ENCODE peak calls at places on chromosomes 4 and X, in five cellular contexts. One of them, this sample, is unnamed.

GRCh38 chr4:139814285-139815015 is 148.8 kb downstream of the MGST2 start:
- DNase-seq in psoas muscle: no peak
- DNase-seq in cardiac muscle cell: peak; percentile 54
- DNase-seq in PC-3: no peak
- DNase-seq in fibroblast of lung: peak; percentile 42
- DNase-seq in this sample: no peak

GRCh38 chr4:40283968-40284367 is 51.2 kb upstream of the CHRNA9 start:
- DNase-seq in psoas muscle: no peak
- DNase-seq in cardiac muscle cell: no peak
- DNase-seq in PC-3: peak; percentile 82
- DNase-seq in fibroblast of lung: peak; percentile 92
- DNase-seq in this sample: no peak

GRCh38 chr4:118032691-118033090 is 1.6 kb upstream of the NDST3 start:
- DNase-seq in psoas muscle: no peak
- DNase-seq in cardiac muscle cell: no peak
- DNase-seq in PC-3: peak; percentile 60
- DNase-seq in fibroblast of lung: peak; percentile 63
- DNase-seq in this sample: no peak

GRCh38 chr4:118224239-118224829 is 128.5 kb downstream of the PRSS12 start:
- DNase-seq in psoas muscle: no peak
- DNase-seq in cardiac muscle cell: peak; percentile 81
- DNase-seq in PC-3: peak; percentile 63
- DNase-seq in fibroblast of lung: peak; percentile 60
- DNase-seq in this sample: no peak

GRCh38 chr4:42474406-42474805 is 77.1 kb downstream of the SHISA3 start:
- DNase-seq in psoas muscle: no peak
- DNase-seq in cardiac muscle cell: no peak
- DNase-seq in PC-3: no peak
- DNase-seq in fibroblast of lung: no peak
- DNase-seq in this sample: no peak

GRCh38 chr4:44651425-44651824 is at the start of gene YIPF7:
- DNase-seq in psoas muscle: no peak
- DNase-seq in cardiac muscle cell: no peak
- DNase-seq in PC-3: no peak
- DNase-seq in fibroblast of lung: no peak
- DNase-seq in this sample: no peak

GRCh38 chr4:98203406-98204235 is 57.6 kb upstream of the RAP1GDS1 start:
- DNase-seq in psoas muscle: no peak
- DNase-seq in cardiac muscle cell: no peak
- DNase-seq in PC-3: no peak
- DNase-seq in fibroblast of lung: no peak
- DNase-seq in this sample: no peak

GRCh38 chr4:85929926-85930325 is 429.9 kb downstream of the MAPK10 start:
- DNase-seq in psoas muscle: no peak
- DNase-seq in cardiac muscle cell: no peak
- DNase-seq in PC-3: no peak
- DNase-seq in fibroblast of lung: no peak
- DNase-seq in this sample: peak; percentile 58

GRCh38 chr4:4854649-4855292 is 4.7 kb upstream of the MSX1 start:
- DNase-seq in psoas muscle: no peak
- DNase-seq in cardiac muscle cell: no peak
- DNase-seq in PC-3: no peak
- DNase-seq in fibroblast of lung: no peak
- DNase-seq in this sample: no peak

GRCh38 chrX:45849261-45849660 is 648.6 kb upstream of the DIPK2B start:
- DNase-seq in psoas muscle: no peak
- DNase-seq in cardiac muscle cell: peak; percentile 73
- DNase-seq in PC-3: peak; percentile 85
- DNase-seq in fibroblast of lung: peak; percentile 91
- DNase-seq in this sample: no peak

GRCh38 chr4:25107827-25108516 is 52.3 kb downstream of the SEPSECS start:
- DNase-seq in psoas muscle: no peak
- DNase-seq in cardiac muscle cell: no peak
- DNase-seq in PC-3: peak; percentile 45
- DNase-seq in fibroblast of lung: no peak
- DNase-seq in this sample: no peak

GRCh38 chrX:155027509-155028066 is 944 bp downstream of the FUNDC2 start:
- DNase-seq in psoas muscle: no peak
- DNase-seq in cardiac muscle cell: peak; percentile 91
- DNase-seq in PC-3: peak; percentile 38
- DNase-seq in fibroblast of lung: peak; percentile 77
- DNase-seq in this sample: no peak

GRCh38 chr4:176840166-176840565 is 47.4 kb upstream of the VEGFC start:
- DNase-seq in psoas muscle: no peak
- DNase-seq in cardiac muscle cell: peak; percentile 70
- DNase-seq in PC-3: peak; percentile 5
- DNase-seq in fibroblast of lung: peak; percentile 83
- DNase-seq in this sample: no peak

GRCh38 chr4:165583341-165583740 is 204.5 kb downstream of the CPE start:
- DNase-seq in psoas muscle: no peak
- DNase-seq in cardiac muscle cell: no peak
- DNase-seq in PC-3: peak; percentile 52
- DNase-seq in fibroblast of lung: no peak
- DNase-seq in this sample: no peak

GRCh38 chr4:2246384-2247127 is 4.6 kb upstream of the HAUS3 start:
- DNase-seq in psoas muscle: no peak
- DNase-seq in cardiac muscle cell: no peak
- DNase-seq in PC-3: no peak
- DNase-seq in fibroblast of lung: no peak
- DNase-seq in this sample: peak; percentile 36

GRCh38 chr4:4693258-4693657 is 151.4 kb upstream of the STX18 start:
- DNase-seq in psoas muscle: no peak
- DNase-seq in cardiac muscle cell: no peak
- DNase-seq in PC-3: no peak
- DNase-seq in fibroblast of lung: peak; percentile 14
- DNase-seq in this sample: no peak

GRCh38 chr4:35151816-35152572 is 1092.3 kb downstream of the ARAP2 start:
- DNase-seq in psoas muscle: no peak
- DNase-seq in cardiac muscle cell: no peak
- DNase-seq in PC-3: peak; percentile 67
- DNase-seq in fibroblast of lung: no peak
- DNase-seq in this sample: no peak

GRCh38 chr4:106809083-106809482 is 227.0 kb downstream of the DKK2 start:
- DNase-seq in psoas muscle: no peak
- DNase-seq in cardiac muscle cell: peak; percentile 67
- DNase-seq in PC-3: peak; percentile 55
- DNase-seq in fibroblast of lung: peak; percentile 54
- DNase-seq in this sample: no peak

GRCh38 chrX:14591976-14592375 is 62.6 kb downstream of the GLRA2 start:
- DNase-seq in psoas muscle: no peak
- DNase-seq in cardiac muscle cell: no peak
- DNase-seq in PC-3: no peak
- DNase-seq in fibroblast of lung: peak; percentile 21
- DNase-seq in this sample: no peak

GRCh38 chr4:171203425-171203824 is 609.8 kb upstream of the GALNTL6 start:
- DNase-seq in psoas muscle: no peak
- DNase-seq in cardiac muscle cell: no peak
- DNase-seq in PC-3: peak; percentile 47
- DNase-seq in fibroblast of lung: peak; percentile 12
- DNase-seq in this sample: no peak

GRCh38 chr4:23993373-23993772 is 103.5 kb upstream of the PPARGC1A start:
- DNase-seq in psoas muscle: no peak
- DNase-seq in cardiac muscle cell: no peak
- DNase-seq in PC-3: no peak
- DNase-seq in fibroblast of lung: no peak
- DNase-seq in this sample: no peak

GRCh38 chrX:9525511-9526248 is 60.8 kb downstream of the TBL1X start:
- DNase-seq in psoas muscle: no peak
- DNase-seq in cardiac muscle cell: no peak
- DNase-seq in PC-3: no peak
- DNase-seq in fibroblast of lung: peak; percentile 38
- DNase-seq in this sample: no peak

GRCh38 chr4:166318810-166319525 is 445.9 kb downstream of the TLL1 start:
- DNase-seq in psoas muscle: no peak
- DNase-seq in cardiac muscle cell: peak; percentile 64
- DNase-seq in PC-3: peak; percentile 77
- DNase-seq in fibroblast of lung: peak; percentile 95
- DNase-seq in this sample: no peak

GRCh38 chr4:8830056-8830455 is 41.6 kb downstream of the HMX1 start:
- DNase-seq in psoas muscle: no peak
- DNase-seq in cardiac muscle cell: no peak
- DNase-seq in PC-3: no peak
- DNase-seq in fibroblast of lung: no peak
- DNase-seq in this sample: peak; percentile 26

GRCh38 chr4:6799091-6799490 is 16.6 kb downstream of the KIAA0232 start:
- DNase-seq in psoas muscle: no peak
- DNase-seq in cardiac muscle cell: no peak
- DNase-seq in PC-3: no peak
- DNase-seq in fibroblast of lung: no peak
- DNase-seq in this sample: no peak
- H3K4me1 ChIP-seq in psoas muscle: peaks cover 62% of the 10 kb centered on the region
- H3K4me1 ChIP-seq in cardiac muscle cell: peaks cover 3% of the 10 kb centered on the region
- H3K4me1 ChIP-seq in PC-3: peaks cover 31% of the 10 kb centered on the region
- H3K4me1 ChIP-seq in fibroblast of lung: no peaks in the 10 kb centered on the region
- H3K4me1 ChIP-seq in this sample: peaks cover 11% of the 10 kb centered on the region

GRCh38 chr4:70788733-70789132 is 51.0 kb downstream of the GRSF1 start:
- DNase-seq in psoas muscle: no peak
- DNase-seq in cardiac muscle cell: no peak
- DNase-seq in PC-3: no peak
- DNase-seq in fibroblast of lung: no peak
- DNase-seq in this sample: no peak
- H3K36me3 ChIP-seq in psoas muscle: peaks cover 98% of the 10 kb centered on the region
- H3K36me3 ChIP-seq in cardiac muscle cell: peaks cover 43% of the 10 kb centered on the region
- H3K36me3 ChIP-seq in PC-3: peaks cover 16% of the 10 kb centered on the region
- H3K36me3 ChIP-seq in fibroblast of lung: peaks cover 4% of the 10 kb centered on the region
- H3K36me3 ChIP-seq in this sample: peaks cover 94% of the 10 kb centered on the region

GRCh38 chrX:43846558-43846957 is 35.7 kb downstream of the MAOB start:
- DNase-seq in psoas muscle: no peak
- DNase-seq in cardiac muscle cell: no peak
- DNase-seq in PC-3: no peak
- DNase-seq in fibroblast of lung: no peak
- DNase-seq in this sample: no peak
- H3K27me3 ChIP-seq in psoas muscle: no peaks in the 10 kb centered on the region
- H3K27me3 ChIP-seq in cardiac muscle cell: no peaks in the 10 kb centered on the region
- H3K27me3 ChIP-seq in PC-3: no peaks in the 10 kb centered on the region
- H3K27me3 ChIP-seq in fibroblast of lung: no peaks in the 10 kb centered on the region
- H3K27me3 ChIP-seq in this sample: no peaks in the 10 kb centered on the region

DNA sequence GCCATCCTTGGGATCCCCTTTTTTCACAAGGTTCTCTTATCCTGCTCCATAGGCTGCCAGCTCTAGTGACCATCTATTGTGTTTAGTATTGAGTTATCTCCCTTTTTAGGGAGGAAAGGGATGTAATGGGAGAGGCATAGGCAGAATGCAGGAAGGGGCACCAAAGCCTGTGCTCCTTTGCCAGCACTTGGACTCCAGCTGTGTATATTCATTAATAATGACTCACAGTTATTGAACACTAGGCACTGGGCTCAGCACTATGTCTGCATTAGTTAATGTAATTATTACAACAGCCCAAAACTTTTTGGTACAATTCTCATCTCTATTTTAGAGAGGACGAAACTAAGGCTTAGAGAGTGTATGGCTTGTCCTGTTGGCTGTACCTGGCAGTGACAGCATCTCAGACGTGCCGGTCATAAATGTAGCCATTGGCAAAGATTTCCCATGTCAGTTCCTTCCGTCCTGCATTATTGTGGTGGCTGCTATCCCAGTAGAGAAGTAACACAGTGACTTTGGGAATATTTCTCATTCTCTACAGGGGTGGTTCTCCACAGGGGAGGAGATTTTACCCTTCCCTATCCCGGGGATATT is 90.3 kb downstream of the AFF1 start:
- DNase-seq in psoas muscle: no peak
- DNase-seq in cardiac muscle cell: no peak
- DNase-seq in PC-3: no peak
- DNase-seq in fibroblast of lung: no peak
- DNase-seq in this sample: no peak
- H3K4me1 ChIP-seq in psoas muscle: peaks cover 89% of the 10 kb centered on the region
- H3K4me1 ChIP-seq in cardiac muscle cell: peaks cover 25% of the 10 kb centered on the region
- H3K4me1 ChIP-seq in PC-3: no peaks in the 10 kb centered on the region
- H3K4me1 ChIP-seq in fibroblast of lung: peaks cover 3% of the 10 kb centered on the region
- H3K4me1 ChIP-seq in this sample: peaks cover 83% of the 10 kb centered on the region

GRCh38 chrX:40074959-40075332 is 22.8 kb downstream of the BCOR start:
- DNase-seq in psoas muscle: no peak
- DNase-seq in cardiac muscle cell: no peak
- DNase-seq in PC-3: no peak
- DNase-seq in fibroblast of lung: no peak
- DNase-seq in this sample: no peak
- H3K36me3 ChIP-seq in psoas muscle: peaks cover 51% of the 10 kb centered on the region
- H3K36me3 ChIP-seq in cardiac muscle cell: peaks cover 45% of the 10 kb centered on the region
- H3K36me3 ChIP-seq in PC-3: peaks cover 9% of the 10 kb centered on the region
- H3K36me3 ChIP-seq in fibroblast of lung: peaks cover 1% of the 10 kb centered on the region
- H3K36me3 ChIP-seq in this sample: peaks cover 64% of the 10 kb centered on the region

GRCh38 chr4:13535118-13535517 is 9.2 kb downstream of the NKX3-2 start:
- DNase-seq in psoas muscle: no peak
- DNase-seq in cardiac muscle cell: no peak
- DNase-seq in PC-3: no peak
- DNase-seq in fibroblast of lung: no peak
- DNase-seq in this sample: no peak
- H3K27me3 ChIP-seq in psoas muscle: peaks cover 67% of the 10 kb centered on the region
- H3K27me3 ChIP-seq in cardiac muscle cell: peaks cover 100% of the 10 kb centered on the region
- H3K27me3 ChIP-seq in PC-3: peaks cover 62% of the 10 kb centered on the region
- H3K27me3 ChIP-seq in fibroblast of lung: peaks cover 87% of the 10 kb centered on the region
- H3K27me3 ChIP-seq in this sample: peaks cover 99% of the 10 kb centered on the region

GRCh38 chr4:78611215-78611558 is 59.6 kb downstream of the ANXA3 start:
- DNase-seq in psoas muscle: no peak
- DNase-seq in cardiac muscle cell: no peak
- DNase-seq in PC-3: no peak
- DNase-seq in fibroblast of lung: no peak
- DNase-seq in this sample: no peak
- H3K4me1 ChIP-seq in psoas muscle: no peaks in the 10 kb centered on the region
- H3K4me1 ChIP-seq in cardiac muscle cell: no peaks in the 10 kb centered on the region
- H3K4me1 ChIP-seq in PC-3: no peaks in the 10 kb centered on the region
- H3K4me1 ChIP-seq in fibroblast of lung: no peaks in the 10 kb centered on the region
- H3K4me1 ChIP-seq in this sample: peaks cover 10% of the 10 kb centered on the region

DNA sequence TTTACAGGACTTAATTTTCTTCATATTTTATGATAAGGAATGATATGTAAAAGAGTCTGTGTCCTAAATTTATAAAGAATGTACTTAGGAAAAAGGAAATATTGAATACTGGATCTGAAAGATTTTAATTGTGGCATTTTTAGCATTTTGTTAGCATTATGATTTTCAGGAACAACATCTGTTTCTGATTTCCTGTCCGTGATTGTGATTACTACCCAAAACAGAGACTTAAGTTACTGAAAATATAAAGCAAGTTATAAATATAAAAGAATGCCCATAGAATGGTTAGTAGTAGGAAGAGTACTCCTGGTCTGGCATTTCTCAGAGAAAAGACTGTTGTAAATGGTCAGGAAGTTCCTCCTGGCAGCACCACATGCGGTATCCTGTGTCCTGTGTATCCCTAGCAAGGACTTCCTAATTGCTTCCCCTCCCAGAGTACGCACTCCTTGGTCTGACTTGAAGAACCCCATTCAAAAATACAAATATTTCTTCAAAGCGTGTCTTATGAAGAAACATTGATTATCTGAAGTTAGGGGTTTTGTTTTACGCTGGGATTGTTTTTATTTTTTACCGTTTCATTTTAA is 88.9 kb downstream of the RS1 start:
- DNase-seq in psoas muscle: no peak
- DNase-seq in cardiac muscle cell: peak; percentile 5
- DNase-seq in PC-3: no peak
- DNase-seq in fibroblast of lung: no peak
- DNase-seq in this sample: no peak
- H3K36me3 ChIP-seq in psoas muscle: no peaks in the 10 kb centered on the region
- H3K36me3 ChIP-seq in cardiac muscle cell: no peaks in the 10 kb centered on the region
- H3K36me3 ChIP-seq in PC-3: no peaks in the 10 kb centered on the region
- H3K36me3 ChIP-seq in fibroblast of lung: no peaks in the 10 kb centered on the region
- H3K36me3 ChIP-seq in this sample: peaks cover 2% of the 10 kb centered on the region